ENCODE peak calls at places on chromosomes 12 and 14, in nine cellular contexts. Y is WTC11; W is CD8-positive, alpha-beta T cell; Z is left ventricle myocardium inferior; X is cardiac fibroblast; Q is activated B cell treated with CpG ODN at 0.5 μM for 24 hours; A is HFFc6; L is progenitor cell of endocrine pancreas; N is testis. M is an unnamed sample.
A peak's percentile ranks its signal among the peaks of the same experiment; 100 is the strongest.

GRCh38 chr12:98591209-98591608 is 2.3 kb upstream of the SLC25A3 start:
- DNase-seq in Y (no peak), W (no peak), Z (no peak), X (peak; percentile 50), Q (no peak), A (peak; percentile 21), L (no peak), N (no peak), M (no peak)

GRCh38 chr12:75487310-75487709 is 6.8 kb downstream of the GLIPR1 start:
- DNase-seq in Y (no peak), W (no peak), Z (no peak), X (no peak), Q (no peak), A (no peak), L (no peak), N (no peak), M (no peak)

GRCh38 chr12:58977476-58977875 is 57.2 kb upstream of the LRIG3 start:
- DNase-seq in Y (no peak), W (no peak), Z (no peak), X (no peak), Q (no peak), A (no peak), L (no peak), N (no peak), M (no peak)

GRCh38 chr12:32486158-32486557 is 86.8 kb downstream of the FGD4 start:
- DNase-seq in Y (no peak), W (no peak), Z (no peak), X (no peak), Q (no peak), A (no peak), L (no peak), N (no peak), M (no peak)

GRCh38 chr12:46523863-46524770 is 151.5 kb upstream of the SLC38A2 start:
- DNase-seq in Y (no peak), W (no peak), Z (no peak), X (peak; percentile 72), Q (no peak), A (peak; percentile 99), L (no peak), N (no peak), M (no peak)

GRCh38 chr14:70698288-70698687 is 56.6 kb downstream of the TTC9 start:
- DNase-seq in Y (no peak), W (no peak), Z (peak; percentile 19), X (peak; percentile 22), Q (no peak), A (peak; percentile 49), L (no peak), N (no peak), M (peak; percentile 56)

GRCh38 chr12:12502813-12503146 is 59.9 kb downstream of the DUSP16 start:
- DNase-seq in Y (no peak), W (no peak), Z (no peak), X (no peak), Q (no peak), A (no peak), L (no peak), N (no peak), M (no peak)

GRCh38 chr12:65152012-65152411 is 17.4 kb upstream of the LEMD3 start:
- DNase-seq in Y (no peak), W (no peak), Z (no peak), X (no peak), Q (no peak), A (no peak), L (no peak), N (no peak), M (no peak)

GRCh38 chr12:108368089-108368488 is 29.0 kb upstream of the CMKLR1 start:
- DNase-seq in Y (no peak), W (no peak), Z (no peak), X (no peak), Q (no peak), A (no peak), L (no peak), N (no peak), M (no peak)

GRCh38 chr12:56723889-56724659 is 1.0 kb downstream of the NACA start:
- DNase-seq in Y (no peak), W (no peak), Z (peak; percentile 39), X (peak; percentile 88), Q (no peak), A (peak; percentile 68), L (no peak), N (peak; percentile 85), M (no peak)

GRCh38 chr14:105939810-105940508 is 413.6 kb downstream of the TMEM121 start:
- DNase-seq in Y (no peak), W (no peak), Z (no peak), X (no peak), Q (no peak), A (no peak), L (no peak), N (no peak), M (no peak)

GRCh38 chr14:32480337-32480736 is 151.2 kb downstream of the AKAP6 start:
- DNase-seq in Y (no peak), W (no peak), Z (no peak), X (no peak), Q (no peak), A (peak; percentile 36), L (no peak), N (no peak), M (no peak)

GRCh38 chr14:68682166-68683103 is 110.4 kb downstream of the ZFP36L1 start:
- DNase-seq in Y (no peak), W (no peak), Z (no peak), X (peak; percentile 99), Q (no peak), A (peak; percentile 95), L (no peak), N (no peak), M (peak; percentile 77)

DNA sequence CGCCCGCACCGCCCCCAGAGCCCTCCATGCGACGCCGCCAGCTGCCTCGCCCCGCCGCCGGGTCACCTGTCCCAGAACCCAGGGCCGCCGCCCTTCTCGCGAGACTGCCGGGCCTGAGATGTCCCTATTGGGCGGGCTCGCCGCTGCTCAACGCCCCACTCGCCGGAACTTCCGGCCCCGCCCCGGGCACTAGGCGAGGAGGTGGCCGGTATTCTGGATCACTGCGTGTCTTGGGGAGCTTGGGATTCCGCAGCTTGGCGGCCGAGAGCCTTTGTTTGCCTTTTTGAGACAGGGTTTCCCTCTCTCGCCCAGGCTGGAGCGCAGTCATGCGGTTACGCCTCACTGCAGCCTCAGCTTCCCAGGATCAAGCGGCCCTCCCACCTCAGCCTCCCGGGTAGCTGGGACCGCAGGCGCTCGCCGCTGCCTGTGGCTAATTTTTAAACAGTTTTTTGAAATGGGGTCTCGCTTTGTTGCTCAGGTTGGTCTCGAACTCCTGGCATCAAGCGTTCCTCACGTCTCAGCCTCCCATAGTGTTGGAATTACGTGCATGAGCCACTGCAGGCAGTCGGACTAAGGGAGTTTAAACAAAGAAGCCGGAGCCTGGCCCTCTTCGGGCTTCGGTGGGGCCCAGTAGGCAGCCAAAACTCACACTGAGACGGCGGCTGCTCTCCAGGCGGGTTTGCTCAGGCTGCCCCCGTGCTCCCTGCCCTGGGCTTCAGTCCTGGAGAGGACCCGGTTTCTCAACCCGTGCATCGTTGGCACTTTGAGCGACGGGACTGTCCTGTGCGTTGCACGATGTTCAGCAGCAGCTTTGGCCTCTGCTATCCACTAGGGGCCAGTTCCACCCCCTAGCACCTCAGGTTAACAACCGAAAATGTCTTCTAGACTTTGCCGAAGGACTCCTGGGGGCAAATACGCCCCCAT is at the start of gene SLC15A4:
- DNase-seq in Y (peak; percentile 81), W (peak; percentile 80), Z (peak; percentile 98), X (peak; percentile 93), Q (peak; percentile 93), A (peak; percentile 87), L (peak; percentile 95), N (peak; percentile 98), M (peak; percentile 96)
- TF ChIP-seq CTCF in Y (no peak), W (no peak), Z (peak; percentile 23), X (peak; percentile 36), Q (no peak), A (peak; percentile 25), L (peak; percentile 22), N (no peak), M (peak; percentile 1)

GRCh38 chr12:43914391-43914790 is 78.5 kb downstream of the TMEM117 start:
- DNase-seq in Y (no peak), W (no peak), Z (no peak), X (no peak), Q (no peak), A (no peak), L (no peak), N (no peak), M (no peak)

GRCh38 chr12:43912851-43913250 is 77.0 kb downstream of the TMEM117 start:
- DNase-seq in Y (no peak), W (no peak), Z (no peak), X (no peak), Q (no peak), A (no peak), L (no peak), N (no peak), M (no peak)

GRCh38 chr12:43917896-43918295 is 82.0 kb downstream of the TMEM117 start:
- DNase-seq in Y (no peak), W (no peak), Z (no peak), X (no peak), Q (no peak), A (no peak), L (no peak), N (no peak), M (no peak)

GRCh38 chr12:43914923-43915468 is 79.1 kb downstream of the TMEM117 start:
- DNase-seq in Y (no peak), W (no peak), Z (no peak), X (no peak), Q (no peak), A (peak; percentile 24), L (no peak), N (no peak), M (no peak)
- TF ChIP-seq CTCF in Y (no peak), W (no peak), Z (peak; percentile 48), X (no peak), Q (no peak), A (peak; percentile 52), L (peak; percentile 38), N (no peak), M (no peak)

GRCh38 chr12:45268672-45269406 is 52.9 kb downstream of the ANO6 start:
- DNase-seq in Y (no peak), W (no peak), Z (peak; percentile 80), X (peak; percentile 96), Q (no peak), A (peak; percentile 91), L (no peak), N (peak; percentile 72), M (no peak)
- TF ChIP-seq CTCF in Y (no peak), W (no peak), Z (peak; percentile 67), X (peak; percentile 45), Q (no peak), A (peak; percentile 80), L (peak; percentile 58), N (peak; percentile 43), M (no peak)

GRCh38 chr14:94447986-94448808 is 4.4 kb downstream of the SERPINA11 start:
- DNase-seq in Y (no peak), W (no peak), Z (no peak), X (no peak), Q (no peak), A (no peak), L (no peak), N (no peak), M (no peak)

GRCh38 chr14:94449930-94450329 is 2.7 kb downstream of the SERPINA11 start:
- DNase-seq in Y (no peak), W (no peak), Z (no peak), X (no peak), Q (no peak), A (no peak), L (no peak), N (no peak), M (no peak)

GRCh38 chr14:94450722-94451090 is 1.9 kb downstream of the SERPINA11 start:
- DNase-seq in Y (no peak), W (no peak), Z (no peak), X (no peak), Q (no peak), A (no peak), L (no peak), N (no peak), M (no peak)

GRCh38 chr14:94451826-94452225 is 774 bp downstream of the SERPINA11 start:
- DNase-seq in Y (no peak), W (no peak), Z (no peak), X (no peak), Q (no peak), A (no peak), L (no peak), N (no peak), M (no peak)

GRCh38 chr14:94451091-94451751 is 1.4 kb downstream of the SERPINA11 start:
- DNase-seq in Y (peak; percentile 58), W (no peak), Z (no peak), X (no peak), Q (no peak), A (no peak), L (no peak), N (no peak), M (no peak)
- TF ChIP-seq CTCF in Y (no peak), W (no peak), Z (no peak), X (no peak), Q (no peak), A (no peak), L (no peak), N (no peak), M (no peak)